ENCODE peak calls at places on chromosomes 7 and 10, in seven cellular contexts. One of them, this sample, is unnamed.
A peak's percentile ranks its signal among the peaks of the same experiment; 100 is the strongest.

GRCh38 chr7:113209449-113210203 is 91.3 kb upstream of the SMIM30 start:
- DNase-seq in neuronal stem cell: no peak
- DNase-seq in IMR-90: peak; percentile 56
- DNase-seq in H9: no peak
- DNase-seq in H1: no peak
- DNase-seq in trophoblast cell: no peak
- DNase-seq in mesenchymal stem cell: no peak
- DNase-seq in this sample: peak; percentile 58

GRCh38 chr10:121800831-121801230 is 127.0 kb downstream of the ATE1 start:
- DNase-seq in neuronal stem cell: no peak
- DNase-seq in IMR-90: no peak
- DNase-seq in H9: no peak
- DNase-seq in H1: no peak
- DNase-seq in trophoblast cell: no peak
- DNase-seq in mesenchymal stem cell: no peak
- DNase-seq in this sample: no peak

GRCh38 chr10:104035107-104035816 is 50.4 kb downstream of the COL17A1 start:
- DNase-seq in neuronal stem cell: no peak
- DNase-seq in IMR-90: no peak
- DNase-seq in H9: no peak
- DNase-seq in H1: no peak
- DNase-seq in trophoblast cell: no peak
- DNase-seq in mesenchymal stem cell: no peak
- DNase-seq in this sample: no peak

GRCh38 chr10:119191881-119192280 is 13.3 kb upstream of the PRDX3 start:
- DNase-seq in neuronal stem cell: no peak
- DNase-seq in IMR-90: no peak
- DNase-seq in H9: peak; percentile 38
- DNase-seq in H1: no peak
- DNase-seq in trophoblast cell: peak; percentile 93
- DNase-seq in mesenchymal stem cell: no peak
- DNase-seq in this sample: peak; percentile 46

GRCh38 chr10:1420663-1421362 is 316.5 kb downstream of the ADARB2 start:
- DNase-seq in neuronal stem cell: peak; percentile 77
- DNase-seq in IMR-90: no peak
- DNase-seq in H9: peak; percentile 93
- DNase-seq in H1: peak; percentile 84
- DNase-seq in trophoblast cell: peak; percentile 21
- DNase-seq in mesenchymal stem cell: peak; percentile 10
- DNase-seq in this sample: peak; percentile 93

GRCh38 chr10:7491230-7491629 is 80.4 kb upstream of the SFMBT2 start:
- DNase-seq in neuronal stem cell: no peak
- DNase-seq in IMR-90: no peak
- DNase-seq in H9: no peak
- DNase-seq in H1: no peak
- DNase-seq in trophoblast cell: no peak
- DNase-seq in mesenchymal stem cell: no peak
- DNase-seq in this sample: no peak

GRCh38 chr10:49700997-49701396 is 21.5 kb downstream of the C10orf53 start:
- DNase-seq in neuronal stem cell: no peak
- DNase-seq in IMR-90: no peak
- DNase-seq in H9: peak; percentile 75
- DNase-seq in H1: no peak
- DNase-seq in trophoblast cell: no peak
- DNase-seq in mesenchymal stem cell: no peak
- DNase-seq in this sample: peak; percentile 66

GRCh38 chr10:14009315-14010082 is 321.2 kb downstream of the FRMD4A start:
- DNase-seq in neuronal stem cell: no peak
- DNase-seq in IMR-90: peak; percentile 90
- DNase-seq in H9: no peak
- DNase-seq in H1: no peak
- DNase-seq in trophoblast cell: no peak
- DNase-seq in mesenchymal stem cell: peak; percentile 56
- DNase-seq in this sample: no peak

GRCh38 chr10:25890995-25891394 is 43.0 kb upstream of the MYO3A start:
- DNase-seq in neuronal stem cell: no peak
- DNase-seq in IMR-90: no peak
- DNase-seq in H9: no peak
- DNase-seq in H1: no peak
- DNase-seq in trophoblast cell: no peak
- DNase-seq in mesenchymal stem cell: no peak
- DNase-seq in this sample: no peak

GRCh38 chr10:25896421-25896820 is 37.6 kb upstream of the MYO3A start:
- DNase-seq in neuronal stem cell: peak; percentile 44
- DNase-seq in IMR-90: no peak
- DNase-seq in H9: no peak
- DNase-seq in H1: no peak
- DNase-seq in trophoblast cell: no peak
- DNase-seq in mesenchymal stem cell: no peak
- DNase-seq in this sample: peak; percentile 84

GRCh38 chr10:25901199-25901598 is 32.8 kb upstream of the MYO3A start:
- DNase-seq in neuronal stem cell: no peak
- DNase-seq in IMR-90: no peak
- DNase-seq in H9: no peak
- DNase-seq in H1: no peak
- DNase-seq in trophoblast cell: no peak
- DNase-seq in mesenchymal stem cell: no peak
- DNase-seq in this sample: no peak

GRCh38 chr10:25899304-25899703 is 34.7 kb upstream of the MYO3A start:
- DNase-seq in neuronal stem cell: no peak
- DNase-seq in IMR-90: no peak
- DNase-seq in H9: no peak
- DNase-seq in H1: no peak
- DNase-seq in trophoblast cell: no peak
- DNase-seq in mesenchymal stem cell: no peak
- DNase-seq in this sample: peak; percentile 83

GRCh38 chr10:25895856-25896255 is 38.2 kb upstream of the MYO3A start:
- DNase-seq in neuronal stem cell: no peak
- DNase-seq in IMR-90: no peak
- DNase-seq in H9: no peak
- DNase-seq in H1: no peak
- DNase-seq in trophoblast cell: no peak
- DNase-seq in mesenchymal stem cell: no peak
- DNase-seq in this sample: peak; percentile 79
- H3K23ac ChIP-seq in neuronal stem cell: no peak overlapping the region
- H3K23ac ChIP-seq in IMR-90: no peak overlapping the region
- H3K23ac ChIP-seq in H9: no peak overlapping the region
- H3K23ac ChIP-seq in H1: no peak overlapping the region
- H3K23ac ChIP-seq in trophoblast cell: no peak overlapping the region
- H3K23ac ChIP-seq in mesenchymal stem cell: no peak overlapping the region
- H3K23ac ChIP-seq in this sample: no peak overlapping the region

GRCh38 chr7:42347616-42348015 is 110.6 kb upstream of the GLI3 start:
- DNase-seq in neuronal stem cell: no peak
- DNase-seq in IMR-90: no peak
- DNase-seq in H9: no peak
- DNase-seq in H1: no peak
- DNase-seq in trophoblast cell: no peak
- DNase-seq in mesenchymal stem cell: no peak
- DNase-seq in this sample: no peak

GRCh38 chr7:42348627-42349026 is 111.6 kb upstream of the GLI3 start:
- DNase-seq in neuronal stem cell: no peak
- DNase-seq in IMR-90: no peak
- DNase-seq in H9: no peak
- DNase-seq in H1: no peak
- DNase-seq in trophoblast cell: no peak
- DNase-seq in mesenchymal stem cell: no peak
- DNase-seq in this sample: no peak

GRCh38 chr7:42348071-42348470 is 111.1 kb upstream of the GLI3 start:
- DNase-seq in neuronal stem cell: no peak
- DNase-seq in IMR-90: no peak
- DNase-seq in H9: no peak
- DNase-seq in H1: no peak
- DNase-seq in trophoblast cell: no peak
- DNase-seq in mesenchymal stem cell: no peak
- DNase-seq in this sample: no peak

GRCh38 chr7:42344168-42344755 is 107.3 kb upstream of the GLI3 start:
- DNase-seq in neuronal stem cell: no peak
- DNase-seq in IMR-90: no peak
- DNase-seq in H9: no peak
- DNase-seq in H1: no peak
- DNase-seq in trophoblast cell: no peak
- DNase-seq in mesenchymal stem cell: no peak
- DNase-seq in this sample: no peak

DNA sequence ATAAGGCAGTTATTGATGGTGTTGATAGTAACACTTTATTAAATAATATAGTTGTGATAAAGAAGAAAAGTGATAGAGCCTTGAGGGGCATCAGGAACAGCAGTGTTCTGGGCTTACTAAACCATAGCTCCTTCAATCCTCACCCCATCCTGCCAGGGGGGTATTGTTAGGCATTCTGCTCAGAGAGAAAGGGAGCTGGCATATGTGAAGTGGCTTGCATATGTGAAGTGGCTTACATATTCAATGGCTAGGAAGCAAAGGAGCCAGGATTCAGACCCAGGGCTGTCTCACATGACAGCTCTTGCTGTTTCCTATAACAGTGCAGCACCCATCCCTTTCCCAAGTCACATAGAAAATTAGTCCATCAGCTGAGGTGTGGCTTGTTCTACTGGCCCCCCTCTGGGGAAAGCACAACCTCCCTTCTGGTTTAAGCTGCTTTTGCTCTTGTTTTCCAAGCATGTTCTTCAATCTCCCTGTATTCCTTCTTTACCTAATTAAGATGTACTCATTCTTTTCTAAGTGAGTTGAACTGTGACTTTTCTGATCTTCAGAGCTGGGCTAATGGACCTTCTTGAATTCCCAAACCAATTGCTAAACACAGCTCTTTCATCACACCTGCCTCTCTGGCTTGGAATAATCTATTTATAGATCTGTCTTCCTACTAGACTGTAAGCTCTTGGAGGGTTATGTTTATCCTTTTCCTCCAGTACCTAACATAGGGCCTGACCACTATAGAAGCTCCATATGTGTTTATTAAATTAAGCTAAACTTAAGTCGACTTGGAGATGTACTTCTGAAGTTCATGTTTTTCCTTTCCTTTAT is 108.7 kb upstream of the GLI3 start:
- DNase-seq in neuronal stem cell: no peak
- DNase-seq in IMR-90: no peak
- DNase-seq in H9: peak; percentile 41
- DNase-seq in H1: peak; percentile 3
- DNase-seq in trophoblast cell: no peak
- DNase-seq in mesenchymal stem cell: peak; percentile 50
- DNase-seq in this sample: no peak
- H3K4me1 ChIP-seq in neuronal stem cell: peaks cover 24% of the 10 kb centered on the region
- H3K4me1 ChIP-seq in IMR-90: no peaks in the 10 kb centered on the region
- H3K4me1 ChIP-seq in H9: peaks cover 8% of the 10 kb centered on the region
- H3K4me1 ChIP-seq in H1: peaks cover 4% of the 10 kb centered on the region
- H3K4me1 ChIP-seq in trophoblast cell: no peaks in the 10 kb centered on the region
- H3K4me1 ChIP-seq in mesenchymal stem cell: no peaks in the 10 kb centered on the region
- H3K4me1 ChIP-seq in this sample: no peaks in the 10 kb centered on the region

GRCh38 chr10:77804371-77804770 is 122.2 kb downstream of the DLG5 start:
- DNase-seq in neuronal stem cell: no peak
- DNase-seq in IMR-90: no peak
- DNase-seq in H9: no peak
- DNase-seq in H1: no peak
- DNase-seq in trophoblast cell: no peak
- DNase-seq in mesenchymal stem cell: no peak
- DNase-seq in this sample: no peak

GRCh38 chr10:77809336-77809735 is 117.2 kb downstream of the DLG5 start:
- DNase-seq in neuronal stem cell: no peak
- DNase-seq in IMR-90: no peak
- DNase-seq in H9: no peak
- DNase-seq in H1: no peak
- DNase-seq in trophoblast cell: no peak
- DNase-seq in mesenchymal stem cell: no peak
- DNase-seq in this sample: no peak

GRCh38 chr10:77805676-77806075 is 120.9 kb downstream of the DLG5 start:
- DNase-seq in neuronal stem cell: no peak
- DNase-seq in IMR-90: no peak
- DNase-seq in H9: no peak
- DNase-seq in H1: no peak
- DNase-seq in trophoblast cell: no peak
- DNase-seq in mesenchymal stem cell: no peak
- DNase-seq in this sample: no peak

GRCh38 chr10:77807706-77808105 is 118.8 kb downstream of the DLG5 start:
- DNase-seq in neuronal stem cell: no peak
- DNase-seq in IMR-90: no peak
- DNase-seq in H9: no peak
- DNase-seq in H1: no peak
- DNase-seq in trophoblast cell: no peak
- DNase-seq in mesenchymal stem cell: no peak
- DNase-seq in this sample: no peak

GRCh38 chr10:77806511-77807157 is 119.9 kb downstream of the DLG5 start:
- DNase-seq in neuronal stem cell: no peak
- DNase-seq in IMR-90: no peak
- DNase-seq in H9: no peak
- DNase-seq in H1: no peak
- DNase-seq in trophoblast cell: no peak
- DNase-seq in mesenchymal stem cell: no peak
- DNase-seq in this sample: no peak
- H3K18ac ChIP-seq in neuronal stem cell: no peak overlapping the region
- H3K18ac ChIP-seq in IMR-90: no peak overlapping the region
- H3K18ac ChIP-seq in H9: no peak overlapping the region
- H3K18ac ChIP-seq in H1: no peak overlapping the region
- H3K18ac ChIP-seq in trophoblast cell: no peak overlapping the region
- H3K18ac ChIP-seq in mesenchymal stem cell: no peak overlapping the region
- H3K18ac ChIP-seq in this sample: no peak overlapping the region

GRCh38 chr7:104929921-104930320 is 84.1 kb upstream of the KMT2E start:
- DNase-seq in neuronal stem cell: no peak
- DNase-seq in IMR-90: no peak
- DNase-seq in H9: no peak
- DNase-seq in H1: no peak
- DNase-seq in trophoblast cell: peak; percentile 33
- DNase-seq in mesenchymal stem cell: no peak
- DNase-seq in this sample: no peak

GRCh38 chr7:104926189-104926904 is 87.7 kb upstream of the KMT2E start:
- DNase-seq in neuronal stem cell: no peak
- DNase-seq in IMR-90: no peak
- DNase-seq in H9: no peak
- DNase-seq in H1: no peak
- DNase-seq in trophoblast cell: no peak
- DNase-seq in mesenchymal stem cell: no peak
- DNase-seq in this sample: no peak

GRCh38 chr7:104926905-104927454 is 87.0 kb upstream of the KMT2E start:
- DNase-seq in neuronal stem cell: no peak
- DNase-seq in IMR-90: no peak
- DNase-seq in H9: peak; percentile 65
- DNase-seq in H1: no peak
- DNase-seq in trophoblast cell: no peak
- DNase-seq in mesenchymal stem cell: no peak
- DNase-seq in this sample: peak; percentile 71

GRCh38 chr7:104931181-104931781 is 82.7 kb upstream of the KMT2E start:
- DNase-seq in neuronal stem cell: no peak
- DNase-seq in IMR-90: no peak
- DNase-seq in H9: no peak
- DNase-seq in H1: no peak
- DNase-seq in trophoblast cell: no peak
- DNase-seq in mesenchymal stem cell: no peak
- DNase-seq in this sample: peak; percentile 85

DNA sequence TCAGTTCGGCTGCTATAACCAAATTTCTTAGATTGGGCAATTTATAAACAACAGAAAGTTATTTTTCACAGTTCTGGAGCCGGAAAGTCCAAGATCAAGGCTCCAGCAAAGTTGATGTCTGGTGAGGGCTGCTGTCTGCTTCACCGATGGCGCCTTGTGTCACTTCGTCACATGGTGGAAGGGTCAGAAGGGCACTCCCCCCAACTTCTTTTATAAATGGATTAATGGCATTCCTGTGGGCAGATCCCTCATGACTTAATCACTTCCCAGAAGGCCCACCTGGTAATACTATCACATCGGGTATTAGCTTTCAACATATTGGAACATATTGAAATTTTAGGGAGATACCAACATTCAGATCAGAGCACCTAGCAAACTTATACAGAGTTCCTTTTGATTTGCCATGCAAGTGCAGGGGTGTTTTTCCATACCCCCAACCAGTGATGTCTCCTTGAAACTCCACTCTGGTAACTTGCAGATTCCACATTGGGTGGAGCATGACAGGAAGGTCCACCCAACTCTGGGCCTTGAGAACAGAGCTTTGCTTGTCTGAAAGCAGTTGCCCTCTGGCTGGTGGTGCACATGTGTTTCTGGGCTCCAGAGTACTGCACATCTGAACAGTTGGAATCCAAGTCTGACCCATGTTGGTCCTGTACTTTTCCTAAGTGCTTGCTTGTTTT is 85.1 kb upstream of the KMT2E start:
- DNase-seq in neuronal stem cell: no peak
- DNase-seq in IMR-90: no peak
- DNase-seq in H9: no peak
- DNase-seq in H1: no peak
- DNase-seq in trophoblast cell: no peak
- DNase-seq in mesenchymal stem cell: peak; percentile 23
- DNase-seq in this sample: no peak
- H3K23ac ChIP-seq in neuronal stem cell: no peak overlapping the region
- H3K23ac ChIP-seq in IMR-90: peak overlapping the region; percentile 46
- H3K23ac ChIP-seq in H9: no peak overlapping the region
- H3K23ac ChIP-seq in H1: no peak overlapping the region
- H3K23ac ChIP-seq in trophoblast cell: no peak overlapping the region
- H3K23ac ChIP-seq in mesenchymal stem cell: no peak overlapping the region
- H3K23ac ChIP-seq in this sample: no peak overlapping the region

This sample was measured in mesendoderm.